ENCODE peak calls at places on chromosome 13, in four cellular contexts. S is endothelial cell, L is GM10248, W is heart right ventricle. F is an unnamed sample.

GRCh38 chr13:109500146-109500773 is 286.1 kb downstream of the IRS2 start:
- DNase-seq in L (no peak), S (peak; percentile 37), W (no peak), F (peak; percentile 65)

GRCh38 chr13:37492741-37493514 is 105.6 kb downstream of the POSTN start:
- DNase-seq in L (no peak), S (no peak), W (no peak), F (no peak)

GRCh38 chr13:88751994-88752393 is 1080.8 kb downstream of the SLITRK5 start:
- DNase-seq in L (no peak), S (no peak), W (no peak), F (no peak)

GRCh38 chr13:108060111-108060510 is 155.2 kb downstream of the LIG4 start:
- DNase-seq in S (no peak), W (no peak), L (no peak), F (no peak)

GRCh38 chr13:42354246-42355117 is 82.5 kb downstream of the AKAP11 start:
- DNase-seq in S (no peak), L (peak; percentile 26), W (no peak), F (no peak)

GRCh38 chr13:27605610-27606200 is 14.6 kb downstream of the LNX2 start:
- DNase-seq in S (no peak), L (no peak), W (no peak), F (no peak)

GRCh38 chr13:27359203-27359821 is 65.1 kb upstream of the GTF3A start:
- DNase-seq in S (peak; percentile 76), W (peak; percentile 67), L (peak; percentile 69), F (peak; percentile 82)

GRCh38 chr13:52707375-52707774 is 32.2 kb downstream of the CNMD start:
- DNase-seq in W (no peak), S (no peak), L (no peak), F (peak; percentile 33)

GRCh38 chr13:43304945-43305344 is 281.6 kb downstream of the DNAJC15 start:
- DNase-seq in L (no peak), W (no peak), S (no peak), F (no peak)

GRCh38 chr13:111663505-111663904 is 343.1 kb downstream of the TEX29 start:
- DNase-seq in L (no peak), S (no peak), W (no peak), F (no peak)

GRCh38 chr13:43431279-43431678 is 355.5 kb downstream of the ENOX1 start:
- DNase-seq in L (no peak), W (no peak), S (no peak), F (no peak)

GRCh38 chr13:79528356-79528755 is 47.4 kb downstream of the NDFIP2 start:
- DNase-seq in W (no peak), S (no peak), L (no peak), F (no peak)

DNA sequence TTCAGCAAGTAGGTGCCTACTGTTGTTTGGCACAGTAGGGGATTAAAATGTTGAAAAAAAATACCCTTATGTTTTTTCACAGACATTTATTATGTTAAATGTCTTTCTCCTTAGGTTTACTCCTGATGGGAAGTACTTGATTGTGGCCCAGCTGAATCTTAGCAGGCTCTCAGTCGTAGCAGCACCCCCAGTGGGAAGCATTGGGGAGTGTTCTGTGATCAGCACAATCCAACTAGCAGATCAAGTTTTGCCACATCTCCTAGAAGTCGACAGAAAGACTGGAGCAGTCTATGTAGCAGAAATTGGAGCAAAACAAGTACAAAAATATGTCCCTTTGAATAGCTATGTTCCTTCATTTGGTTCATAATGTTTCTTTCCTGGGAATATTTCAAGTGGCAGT is 9.3 kb downstream of the NHLRC3 start:
- DNase-seq in S (peak; percentile 19), W (no peak), L (no peak), F (no peak)
- TF ChIP-seq CTCF in S (no peak), W (no peak), L (no peak), F (no peak)

DNA sequence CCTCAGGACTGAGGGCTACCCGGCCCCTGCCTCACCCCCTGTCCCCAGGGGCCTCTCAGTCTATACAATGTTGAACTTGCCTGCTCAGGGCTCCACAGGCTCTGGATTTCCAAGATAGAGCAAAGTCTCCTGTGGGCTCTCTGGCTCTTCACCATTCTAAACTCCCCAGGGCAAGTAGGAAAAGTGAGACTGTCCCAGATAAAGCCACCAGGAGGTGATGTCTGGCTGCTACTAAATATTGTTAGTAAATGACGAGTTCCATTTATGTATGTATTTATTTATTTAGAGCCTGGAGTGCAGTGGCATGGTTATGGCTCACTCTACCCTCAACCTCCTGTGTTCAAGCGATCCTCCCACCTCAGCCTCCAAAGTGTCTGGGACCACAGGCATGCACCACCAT is 73.6 kb upstream of the SIAH3 start:
- DNase-seq in L (no peak), S (no peak), W (no peak), F (no peak)
- TF ChIP-seq CTCF in L (peak; percentile 18), S (no peak), W (no peak), F (no peak)

GRCh38 chr13:30787747-30788535 is 52.6 kb downstream of the ALOX5AP start:
- DNase-seq in L (no peak), S (no peak), W (no peak), F (no peak)
- TF ChIP-seq CTCF in L (no peak), S (no peak), W (no peak), F (no peak)

DNA sequence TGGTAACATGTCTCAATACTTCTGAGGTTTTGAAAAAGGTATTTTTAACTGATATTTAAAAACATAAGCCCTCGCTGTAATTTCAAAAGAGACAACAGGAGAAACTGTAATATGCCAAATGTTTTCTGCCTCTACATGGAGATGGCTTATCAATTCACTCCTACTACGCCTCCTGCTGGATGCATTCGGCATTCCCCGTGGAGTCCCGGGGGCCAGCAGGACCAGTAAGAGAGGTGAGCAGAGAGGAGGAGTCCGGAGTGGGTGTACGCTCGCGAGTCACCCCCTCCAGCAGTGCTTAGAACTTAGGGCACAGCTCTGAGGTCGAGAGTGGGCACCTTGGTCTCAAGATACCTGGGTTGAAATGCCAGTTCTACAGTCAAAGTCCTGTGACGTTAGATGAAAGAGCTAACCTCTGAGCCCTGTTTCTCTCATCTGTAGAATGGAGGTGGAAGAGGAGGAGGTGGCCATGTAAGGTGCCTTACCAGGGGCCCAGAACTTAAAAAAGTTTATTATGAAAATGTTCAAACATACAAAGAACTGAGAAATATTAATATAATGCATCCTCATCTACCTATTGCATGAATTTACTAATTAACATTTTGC is 110.2 kb downstream of the STK24 start:
- DNase-seq in S (peak; percentile 83), L (no peak), W (no peak), F (peak; percentile 83)
- TF ChIP-seq CTCF in S (peak; percentile 80), L (peak; percentile 48), W (peak; percentile 63), F (peak; percentile 72)

GRCh38 chr13:57631607-57632275 is at the start of gene PCDH17:
- DNase-seq in W (peak; percentile 73), L (no peak), S (peak; percentile 32), F (peak; percentile 50)

GRCh38 chr13:57632276-57633140 is 964 bp downstream of the PCDH17 start:
- DNase-seq in L (no peak), S (peak; percentile 39), W (peak; percentile 7), F (peak; percentile 61)

GRCh38 chr13:57634829-57635165 is 3.3 kb downstream of the PCDH17 start:
- DNase-seq in L (no peak), S (peak; percentile 15), W (peak; percentile 19), F (peak; percentile 52)

GRCh38 chr13:57633950-57634828 is 2.6 kb downstream of the PCDH17 start:
- DNase-seq in W (peak; percentile 20), S (peak; percentile 28), L (no peak), F (peak; percentile 66)

DNA sequence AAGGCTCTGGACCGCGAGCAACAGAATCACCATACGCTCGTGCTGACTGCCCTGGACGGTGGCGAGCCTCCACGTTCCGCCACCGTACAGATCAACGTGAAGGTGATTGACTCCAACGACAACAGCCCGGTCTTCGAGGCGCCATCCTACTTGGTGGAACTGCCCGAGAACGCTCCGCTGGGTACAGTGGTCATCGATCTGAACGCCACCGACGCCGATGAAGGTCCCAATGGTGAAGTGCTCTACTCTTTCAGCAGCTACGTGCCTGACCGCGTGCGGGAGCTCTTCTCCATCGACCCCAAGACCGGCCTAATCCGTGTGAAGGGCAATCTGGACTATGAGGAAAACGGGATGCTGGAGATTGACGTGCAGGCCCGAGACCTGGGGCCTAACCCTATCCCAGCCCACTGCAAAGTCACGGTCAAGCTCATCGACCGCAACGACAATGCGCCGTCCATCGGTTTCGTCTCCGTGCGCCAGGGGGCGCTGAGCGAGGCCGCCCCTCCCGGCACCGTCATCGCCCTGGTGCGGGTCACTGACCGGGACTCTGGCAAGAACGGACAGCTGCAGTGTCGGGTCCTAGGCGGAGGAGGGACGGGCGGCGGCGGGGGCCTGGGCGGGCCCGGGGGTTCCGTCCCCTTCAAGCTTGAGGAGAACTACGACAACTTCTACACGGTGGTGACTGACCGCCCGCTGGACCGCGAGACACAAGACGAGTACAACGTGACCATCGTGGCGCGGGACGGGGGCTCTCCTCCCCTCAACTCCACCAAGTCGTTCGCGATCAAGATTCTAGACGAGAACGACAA is 1.8 kb downstream of the PCDH17 start:
- DNase-seq in L (no peak), W (peak; percentile 81), S (peak; percentile 80), F (peak; percentile 90)
- TF ChIP-seq CTCF in L (no peak), W (peak; percentile 65), S (peak; percentile 83), F (peak; percentile 86)

DNA sequence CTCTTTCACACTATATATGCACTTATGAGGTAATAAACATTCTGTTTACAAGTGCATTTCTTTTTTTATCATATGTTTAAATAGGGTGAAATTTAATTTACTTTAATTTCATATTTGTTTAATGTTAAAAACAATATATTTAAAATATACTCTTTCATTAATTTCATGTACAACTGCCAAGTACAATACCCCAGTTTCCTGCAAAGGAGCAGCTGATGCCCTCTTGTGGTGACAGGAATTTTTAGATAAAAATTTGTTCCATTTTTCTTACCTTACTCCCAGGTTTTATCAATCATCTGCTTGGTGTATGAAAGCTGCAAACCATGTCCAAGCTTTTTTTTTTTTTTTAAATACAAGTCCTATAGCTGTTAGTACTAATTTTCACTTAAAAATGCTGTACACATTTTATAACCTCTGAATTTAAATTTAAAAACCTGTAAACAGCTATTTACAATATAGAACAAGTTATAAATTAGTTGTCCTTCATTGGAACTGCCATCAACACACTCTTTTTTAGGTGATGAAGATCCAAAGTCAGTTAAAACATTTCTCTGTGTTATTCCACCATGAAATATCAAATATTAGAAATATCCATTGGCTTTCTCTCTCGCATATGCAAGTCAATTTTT is 4.9 kb downstream of the PCDH20 start:
- DNase-seq in W (no peak), L (peak; percentile 16), S (no peak), F (no peak)
- TF ChIP-seq CTCF in W (peak; percentile 52), L (peak; percentile 35), S (peak; percentile 63), F (peak; percentile 69)

GRCh38 chr13:100491164-100491847 is 97.3 kb downstream of the GGACT start:
- DNase-seq in W (peak; percentile 38), L (no peak), S (no peak), F (no peak)
- TF ChIP-seq CTCF in W (no peak), L (no peak), S (no peak), F (no peak)

GRCh38 chr13:98305670-98306069 is 128.6 kb upstream of the RNF113B start:
- DNase-seq in W (no peak), S (no peak), L (no peak), F (no peak)

GRCh38 chr13:98307744-98308524 is 130.9 kb upstream of the RNF113B start:
- DNase-seq in L (no peak), S (peak; percentile 51), W (peak; percentile 30), F (no peak)

GRCh38 chr13:98309569-98310335 is 132.7 kb upstream of the RNF113B start:
- DNase-seq in S (no peak), W (no peak), L (no peak), F (no peak)

GRCh38 chr13:98308525-98308911 is 131.4 kb upstream of the RNF113B start:
- DNase-seq in S (no peak), W (no peak), L (no peak), F (no peak)

DNA sequence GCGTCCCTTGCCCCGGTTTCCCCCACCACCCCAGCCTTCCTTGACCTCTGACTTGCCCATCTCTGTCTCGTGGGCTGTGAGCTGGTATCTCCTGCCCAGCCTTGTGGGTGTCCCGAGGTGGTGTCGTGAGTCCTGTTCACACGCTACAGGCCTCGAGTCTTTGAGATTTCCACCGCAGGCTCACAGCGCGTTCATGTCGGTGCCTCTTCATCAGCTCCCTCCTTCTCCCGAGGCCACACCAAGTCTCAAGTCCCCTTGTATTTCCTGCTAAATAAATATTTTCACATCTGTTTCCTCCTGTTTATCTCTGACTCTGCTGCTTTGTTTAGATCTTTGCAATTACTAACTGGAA is 130.3 kb upstream of the RNF113B start:
- DNase-seq in S (peak; percentile 23), L (no peak), W (no peak), F (no peak)
- TF ChIP-seq CTCF in S (no peak), L (no peak), W (no peak), F (no peak)

F was measured in glutamatergic neuron.